ENCODE peak calls at places on chromosomes 2 and 18, in ten cellular contexts. A is NCI-H1417 treated with DMSO at 0.1 percent for 48 hours; V is dermis blood vessel endothelial cell; U is stimulated activated CD4-positive, alpha-beta T cell treated with anti-CD3 and anti-CD28 coated beads, Interleukin-4, amount 100 ng/mL, for 1 hour; J is stimulated activated naive B cell treated with anti-CD40 and anti-IgM and Interleukin-4, amounts not matched to agents 10 μg/mL and 1 μg/mL and 100 μg/mL, for 72 hours; O is body of pancreas; L is posterior cingulate gyrus; S is ureter; T is hepatocyte; P is stimulated activated CD8-positive, alpha-beta memory T cell treated with anti-CD3 and anti-CD28 coated beads, Interleukin-7, amount 100 ng/mL, for 48 hours. Y is an unnamed sample.
A peak's percentile ranks its signal among the peaks of the same experiment; 100 is the strongest.

GRCh38 chr18:74498712-74499629 is 2.8 kb downstream of the CNDP2 start:
- DNase-seq in S (peak; percentile 66), P (peak; percentile 52), A (no peak), L (no peak), V (peak; percentile 74), J (peak; percentile 61), U (peak; percentile 77), T (no peak), O (peak; percentile 56), Y (no peak)

GRCh38 chr18:75172299-75173124 is 36.4 kb downstream of the PTGR3 start:
- DNase-seq in U (no peak), A (no peak), J (no peak), T (no peak), S (no peak), V (no peak), L (no peak), P (no peak), O (no peak), Y (no peak)

GRCh38 chr2:189015378-189015777 is 41.2 kb downstream of the COL3A1 start:
- DNase-seq in U (no peak), O (no peak), L (no peak), J (no peak), P (no peak), S (no peak), A (no peak), V (no peak), T (no peak), Y (no peak)

GRCh38 chr2:37168217-37168981 is 11.6 kb upstream of the EIF2AK2 start:
- DNase-seq in T (peak; percentile 46), S (no peak), L (no peak), O (no peak), P (no peak), A (no peak), J (no peak), U (no peak), V (peak; percentile 73), Y (no peak)

GRCh38 chr18:48997985-48998831 is 47.4 kb upstream of the SMAD7 start:
- DNase-seq in U (no peak), L (no peak), A (no peak), S (peak; percentile 70), O (peak; percentile 37), J (no peak), P (no peak), V (peak; percentile 86), T (peak; percentile 88), Y (no peak)

GRCh38 chr2:188204830-188205229 is 86.8 kb upstream of the GULP1 start:
- DNase-seq in O (no peak), L (no peak), T (no peak), S (no peak), U (no peak), P (no peak), A (no peak), J (no peak), V (peak; percentile 4), Y (no peak)

GRCh38 chr18:708096-708495 is 4.3 kb downstream of the ENOSF1 start:
- DNase-seq in V (no peak), L (no peak), J (no peak), T (no peak), P (no peak), O (no peak), S (no peak), U (no peak), A (no peak), Y (no peak)

GRCh38 chr2:85173909-85174308 is 40.7 kb downstream of the TCF7L1 start:
- DNase-seq in V (no peak), T (no peak), L (no peak), A (no peak), O (no peak), P (no peak), U (no peak), S (no peak), J (no peak), Y (no peak)

Y was measured in prostate gland.